ENCODE peak calls at places on chromosomes 12 and 14, in four cellular contexts. M is nephron progenitor cell, E is lower lobe of right lung, I is bronchial epithelial cell. Z is an unnamed sample.

GRCh38 chr12:123089631-123090353 is 61.1 kb downstream of the PITPNM2 start:
- DNase-seq in M (no peak), E (no peak), I (peak; percentile 99), Z (peak; percentile 93)

GRCh38 chr12:77686760-77687159 is 143.9 kb upstream of the NAV3 start:
- DNase-seq in M (no peak), E (no peak), I (peak; percentile 19), Z (no peak)

GRCh38 chr12:85457026-85457425 is 177.0 kb downstream of the ALX1 start:
- DNase-seq in M (no peak), E (no peak), I (peak; percentile 47), Z (no peak)

GRCh38 chr14:93571275-93571674 is 140.5 kb downstream of the UNC79 start:
- DNase-seq in M (no peak), E (no peak), I (no peak), Z (no peak)

GRCh38 chr14:75418779-75419768 is 8.7 kb upstream of the JDP2 start:
- DNase-seq in M (peak; percentile 68), E (peak; percentile 73), I (peak; percentile 37), Z (no peak)

GRCh38 chr12:30602678-30603077 is 93.0 kb downstream of the IPO8 start:
- DNase-seq in M (no peak), E (no peak), I (no peak), Z (no peak)

GRCh38 chr12:56723889-56724659 is 1.0 kb downstream of the NACA start:
- DNase-seq in M (no peak), E (no peak), I (peak; percentile 71), Z (peak; percentile 46)

GRCh38 chr14:52536269-52536668 is 16.0 kb downstream of the TXNDC16 start:
- DNase-seq in M (no peak), E (no peak), I (no peak), Z (no peak)

GRCh38 chr12:124240493-124240892 is 54.4 kb upstream of the RFLNA start:
- DNase-seq in M (no peak), E (no peak), I (no peak), Z (peak; percentile 29)

GRCh38 chr14:38233218-38233617 is 22.7 kb downstream of the CLEC14A start:
- DNase-seq in M (no peak), E (no peak), I (no peak), Z (no peak)

GRCh38 chr14:58077621-58078020 is 74.4 kb downstream of the ARMH4 start:
- DNase-seq in M (no peak), E (no peak), I (no peak), Z (no peak)

GRCh38 chr12:8950702-8951478 is 1.4 kb upstream of the M6PR start:
- DNase-seq in M (no peak), E (no peak), I (no peak), Z (no peak)

GRCh38 chr12:8951744-8952143 is 2.3 kb upstream of the M6PR start:
- DNase-seq in M (no peak), E (no peak), I (no peak), Z (no peak)

GRCh38 chr12:8956073-8956472 is 6.6 kb upstream of the M6PR start:
- DNase-seq in M (no peak), E (no peak), I (no peak), Z (no peak)

GRCh38 chr12:8956772-8957171 is 7.3 kb upstream of the M6PR start:
- DNase-seq in M (no peak), E (no peak), I (no peak), Z (no peak)

DNA sequence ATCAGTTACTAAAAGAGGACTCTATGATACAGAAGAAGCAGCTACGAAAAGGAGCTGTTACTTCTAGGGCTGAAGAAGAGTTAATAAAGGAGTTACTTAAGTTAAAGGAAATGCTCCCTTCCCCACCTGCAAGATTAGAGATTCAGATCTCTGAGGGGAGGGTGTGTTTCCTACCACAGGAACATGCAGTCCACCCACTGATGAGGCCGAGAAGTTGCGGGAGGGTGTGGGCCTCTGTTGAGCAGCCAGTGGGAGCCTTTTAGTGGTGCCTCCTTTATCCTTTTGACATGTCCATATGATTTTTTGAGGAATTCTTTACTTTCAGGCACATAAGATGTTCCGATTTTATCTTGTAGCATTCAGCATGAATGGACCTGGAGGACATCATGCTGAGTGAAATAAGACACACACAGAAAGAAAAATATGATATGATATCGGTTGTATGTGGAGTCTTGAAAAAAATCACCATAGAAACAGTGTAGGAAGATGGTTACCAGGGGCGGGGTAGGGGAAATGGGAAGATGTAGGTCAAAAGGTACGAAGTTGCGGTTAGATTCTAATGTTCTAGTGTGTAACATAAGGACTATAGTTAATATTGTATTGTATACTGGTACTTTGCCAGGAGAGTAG is 4.4 kb upstream of the M6PR start:
- DNase-seq in M (no peak), E (no peak), I (no peak), Z (no peak)
- TF ChIP-seq CTCF in M (no peak), E (no peak), I (no peak), Z (no peak)

GRCh38 chr14:61608245-61609142 is 86.8 kb upstream of the HIF1A start:
- DNase-seq in M (no peak), E (no peak), I (no peak), Z (no peak)

GRCh38 chr14:61610900-61611299 is 84.4 kb upstream of the HIF1A start:
- DNase-seq in M (no peak), E (no peak), I (no peak), Z (no peak)

GRCh38 chr14:61609143-61609851 is 86.0 kb upstream of the HIF1A start:
- DNase-seq in M (no peak), E (no peak), I (no peak), Z (no peak)

GRCh38 chr14:61609885-61610284 is 85.4 kb upstream of the HIF1A start:
- DNase-seq in M (no peak), E (no peak), I (no peak), Z (no peak)

GRCh38 chr14:61607570-61608244 is 87.6 kb upstream of the HIF1A start:
- DNase-seq in M (no peak), E (no peak), I (no peak), Z (no peak)
- TF ChIP-seq CTCF in M (peak; percentile 9), E (no peak), I (no peak), Z (no peak)

GRCh38 chr14:37021406-37021805 is 151.0 kb downstream of the SLC25A21 start:
- DNase-seq in M (no peak), E (no peak), I (no peak), Z (no peak)
- TF ChIP-seq CTCF in M (no peak), E (no peak), I (no peak), Z (no peak)

DNA sequence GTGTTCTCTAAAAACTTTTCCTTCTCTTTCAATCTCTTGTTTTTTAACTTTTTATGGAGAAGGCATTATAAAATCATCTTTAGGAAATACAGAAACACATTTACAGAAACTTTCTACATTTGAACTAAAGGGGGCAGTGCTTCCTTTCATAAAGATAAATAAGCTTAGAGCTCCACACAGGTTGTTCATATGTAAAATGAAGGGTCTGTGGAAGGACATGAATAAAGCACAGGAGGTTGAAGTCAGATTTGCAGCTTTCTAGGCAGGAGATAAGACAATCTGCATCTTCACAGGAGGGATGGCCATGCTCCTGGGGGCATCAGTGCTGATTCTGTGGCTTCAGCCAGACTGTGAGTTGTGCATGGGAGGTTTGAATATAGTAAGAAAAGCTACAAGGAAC is 426.0 kb downstream of the DAD1 start:
- DNase-seq in M (no peak), E (no peak), I (peak; percentile 46), Z (no peak)
- TF ChIP-seq CTCF in M (peak; percentile 7), E (no peak), I (no peak), Z (no peak)